ENCODE peak calls at places on chromosomes 12 and 14, in six cellular contexts. B is tibial nerve; Y is aorta; K is CD4-positive, CD25-positive, alpha-beta regulatory T cell; G is tibial artery; E is mammary epithelial cell. C is an unnamed sample.
A peak's percentile ranks its signal among the peaks of the same experiment; 100 is the strongest.

GRCh38 chr14:74964787-74965769 is 9.7 kb upstream of the PGF start:
- DNase-seq in B (no peak), Y (no peak), K (no peak), G (no peak), E (no peak), C (no peak)

GRCh38 chr12:50790081-50790480 is 26.2 kb downstream of the ATF1 start:
- DNase-seq in B (no peak), Y (no peak), K (no peak), G (no peak), E (no peak), C (no peak)

GRCh38 chr12:50057000-50057841 is at the start of gene ASIC1:
- DNase-seq in B (peak; percentile 42), Y (peak; percentile 90), K (peak; percentile 57), G (peak; percentile 78), E (peak; percentile 67), C (peak; percentile 79)

GRCh38 chr14:44880791-44881190 is 81.0 kb downstream of the KLHL28 start:
- DNase-seq in B (no peak), Y (no peak), K (no peak), G (no peak), E (no peak), C (no peak)

GRCh38 chr12:115577401-115577800 is 700.1 kb downstream of the MED13L start:
- DNase-seq in B (no peak), Y (no peak), K (no peak), G (no peak), E (no peak), C (no peak)

GRCh38 chr12:93387780-93388179 is 10.1 kb downstream of the NUDT4 start:
- DNase-seq in B (no peak), Y (no peak), K (no peak), G (no peak), E (peak; percentile 68), C (no peak)

GRCh38 chr14:30267141-30267540 is 291.8 kb upstream of the G2E3 start:
- DNase-seq in B (no peak), Y (no peak), K (no peak), G (no peak), E (peak; percentile 26), C (no peak)

GRCh38 chr14:42224053-42224888 is 617.6 kb downstream of the LRFN5 start:
- DNase-seq in B (peak; percentile 53), Y (no peak), K (no peak), G (no peak), E (peak; percentile 35), C (peak; percentile 42)

GRCh38 chr12:12736759-12737676 is 19.9 kb downstream of the CDKN1B start:
- DNase-seq in B (no peak), Y (no peak), K (peak; percentile 90), G (no peak), E (peak; percentile 27), C (no peak)

GRCh38 chr12:113573148-113573547 is 101.5 kb upstream of the LHX5 start:
- DNase-seq in B (no peak), Y (no peak), K (no peak), G (no peak), E (no peak), C (no peak)

GRCh38 chr14:41476526-41476925 is 130.2 kb upstream of the LRFN5 start:
- DNase-seq in B (no peak), Y (no peak), K (no peak), G (no peak), E (peak; percentile 58), C (no peak)

GRCh38 chr12:100718212-100718611 is 76.4 kb upstream of the ANO4 start:
- DNase-seq in B (no peak), Y (no peak), K (no peak), G (no peak), E (no peak), C (no peak)

DNA sequence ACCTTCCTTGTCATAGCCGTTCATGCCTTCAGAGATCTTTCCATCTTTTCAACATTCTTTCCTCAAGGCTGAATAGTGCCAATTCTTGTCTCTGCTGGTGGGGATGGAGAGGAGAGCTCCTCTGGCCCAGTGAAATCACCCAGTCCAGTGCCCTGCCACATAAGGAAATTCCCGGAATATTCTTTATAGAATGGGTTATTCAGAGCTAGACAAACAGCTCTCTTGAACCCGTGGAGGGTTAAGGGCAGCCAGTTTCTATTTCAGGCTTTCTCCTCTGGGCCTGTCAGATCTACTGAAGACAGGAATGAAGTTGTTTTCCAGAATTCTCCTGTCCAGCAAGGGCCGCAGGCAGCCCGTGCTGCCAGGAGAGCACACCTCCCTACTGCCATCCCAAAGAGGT is 8.1 kb upstream of the NRIP2 start:
- DNase-seq in B (no peak), Y (no peak), K (no peak), G (no peak), E (no peak), C (no peak)
- H3K27me3 ChIP-seq in B (no peaks in the 10 kb centered on the region), Y (no peaks in the 10 kb centered on the region), K (no peaks in the 10 kb centered on the region), G (no peaks in the 10 kb centered on the region), E (no peaks in the 10 kb centered on the region), C (no peaks in the 10 kb centered on the region)

GRCh38 chr14:57998731-57999130 is 132.8 kb upstream of the SLC35F4 start:
- DNase-seq in B (no peak), Y (no peak), K (no peak), G (no peak), E (no peak), C (no peak)

GRCh38 chr14:58002618-58003017 is 136.7 kb upstream of the SLC35F4 start:
- DNase-seq in B (no peak), Y (no peak), K (no peak), G (no peak), E (no peak), C (no peak)

DNA sequence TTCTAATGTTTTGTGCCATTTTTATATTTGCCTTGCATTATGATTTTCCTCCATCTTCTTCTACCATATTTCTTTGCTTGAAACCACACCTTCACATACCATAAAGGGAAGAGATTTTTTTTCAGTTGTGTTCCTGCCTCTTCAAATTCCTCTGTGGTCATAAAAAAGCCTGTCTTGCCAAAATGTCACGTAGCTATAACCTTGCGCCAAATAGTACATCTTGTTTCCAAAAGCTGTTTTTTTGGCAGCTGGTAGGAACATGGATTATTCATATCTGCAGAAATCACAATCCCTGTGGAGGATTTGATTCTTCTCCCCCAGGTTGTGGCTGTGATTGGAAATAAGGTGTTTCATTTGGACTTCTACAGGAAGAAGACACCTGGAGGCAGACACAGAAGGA is 133.6 kb upstream of the SLC35F4 start:
- DNase-seq in B (no peak), Y (no peak), K (no peak), G (no peak), E (no peak), C (no peak)
- H3K27me3 ChIP-seq in B (no peaks in the 10 kb centered on the region), Y (no peaks in the 10 kb centered on the region), K (no peaks in the 10 kb centered on the region), G (no peaks in the 10 kb centered on the region), E (no peaks in the 10 kb centered on the region), C (no peaks in the 10 kb centered on the region)

GRCh38 chr12:5808956-5809355 is 136.1 kb downstream of the ANO2 start:
- DNase-seq in B (no peak), Y (no peak), K (no peak), G (no peak), E (peak; percentile 13), C (no peak)

GRCh38 chr12:5809586-5809985 is 135.5 kb downstream of the ANO2 start:
- DNase-seq in B (no peak), Y (no peak), K (no peak), G (no peak), E (no peak), C (no peak)

GRCh38 chr12:5806376-5807089 is 138.5 kb downstream of the ANO2 start:
- DNase-seq in B (no peak), Y (no peak), K (no peak), G (no peak), E (no peak), C (no peak)

GRCh38 chr12:5807538-5808219 is 137.4 kb downstream of the ANO2 start:
- DNase-seq in B (no peak), Y (no peak), K (no peak), G (no peak), E (no peak), C (no peak)

GRCh38 chr12:5807090-5807414 is 138.0 kb downstream of the ANO2 start:
- DNase-seq in B (no peak), Y (no peak), K (no peak), G (no peak), E (peak; percentile 13), C (no peak)
- H3K27me3 ChIP-seq in B (no peaks in the 10 kb centered on the region), Y (no peaks in the 10 kb centered on the region), K (no peaks in the 10 kb centered on the region), G (peaks cover 33% of the 10 kb centered on the region), E (no peaks in the 10 kb centered on the region), C (no peaks in the 10 kb centered on the region)

DNA sequence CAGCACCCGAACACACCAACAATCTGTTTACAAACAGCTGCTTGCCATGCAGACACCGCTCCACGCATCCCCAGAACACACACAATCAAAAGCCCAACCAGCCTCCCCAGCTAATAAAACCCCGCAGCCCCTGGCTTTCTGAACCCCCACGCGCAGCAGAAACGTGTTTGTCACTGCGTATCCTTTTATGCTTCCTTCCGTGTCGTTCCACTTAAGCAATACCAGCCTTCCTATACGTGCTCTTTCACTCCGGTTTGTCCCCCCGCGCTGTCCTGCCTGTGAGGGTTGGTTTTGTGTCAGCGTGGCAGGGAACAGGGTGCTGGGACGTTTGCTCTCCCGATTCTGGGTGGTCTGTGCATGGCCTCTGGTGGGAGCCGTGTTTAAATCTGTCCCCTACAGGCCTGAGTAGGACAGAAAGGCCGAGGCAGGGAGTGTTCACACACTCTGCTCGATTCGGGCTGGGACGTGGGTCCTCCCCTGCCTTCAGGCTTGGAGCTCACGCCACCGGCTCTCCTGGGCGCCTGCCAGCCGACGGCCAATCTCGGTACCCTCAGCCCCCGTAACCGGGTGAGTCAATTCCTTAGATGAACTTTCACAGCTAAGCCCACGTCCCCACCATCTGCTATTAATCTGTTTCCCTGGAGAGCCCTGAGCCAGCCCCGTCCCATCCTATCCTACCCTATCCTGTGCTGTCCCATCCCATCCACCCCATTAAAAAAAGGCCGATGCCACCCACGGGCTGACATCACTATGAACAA is 60.0 kb downstream of the NOC4L start:
- DNase-seq in B (no peak), Y (no peak), K (no peak), G (no peak), E (no peak), C (no peak)
- H3K27me3 ChIP-seq in B (no peaks in the 10 kb centered on the region), Y (no peaks in the 10 kb centered on the region), K (no peaks in the 10 kb centered on the region), G (peaks cover 95% of the 10 kb centered on the region), E (peaks cover 18% of the 10 kb centered on the region), C (peaks cover 17% of the 10 kb centered on the region)

DNA sequence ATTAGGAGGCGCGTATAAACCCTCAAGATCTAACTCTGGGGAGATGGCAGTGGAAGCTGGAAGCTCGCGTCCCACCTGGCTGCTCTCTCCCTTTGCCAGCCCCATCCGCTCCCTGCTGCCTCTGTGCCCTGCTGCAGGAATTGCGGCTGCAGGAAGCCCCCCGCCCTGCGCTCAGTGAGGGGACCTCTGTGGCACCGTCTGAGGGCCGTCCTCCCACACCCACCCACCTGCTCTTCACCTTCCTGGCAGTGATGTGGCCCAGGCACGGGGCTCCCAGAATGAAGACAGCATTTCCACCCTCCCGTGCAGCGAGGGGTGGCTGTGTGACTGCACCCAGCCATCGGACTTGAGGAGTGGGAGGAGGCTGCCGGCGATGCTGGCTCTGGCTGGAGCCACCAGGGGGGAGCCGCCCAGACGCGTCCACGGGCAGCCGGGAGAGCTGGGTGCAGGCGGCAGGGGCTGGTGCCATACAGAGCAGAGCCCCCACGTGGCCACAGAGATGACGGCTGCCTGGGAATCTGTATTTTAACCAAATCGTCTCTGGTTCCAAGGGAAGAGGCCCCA is 28.3 kb upstream of the GALNT9 start:
- DNase-seq in B (no peak), Y (peak; percentile 63), K (no peak), G (no peak), E (no peak), C (no peak)
- H3K27me3 ChIP-seq in B (no peaks in the 10 kb centered on the region), Y (no peaks in the 10 kb centered on the region), K (no peaks in the 10 kb centered on the region), G (peaks cover 47% of the 10 kb centered on the region), E (no peaks in the 10 kb centered on the region), C (no peaks in the 10 kb centered on the region)

GRCh38 chr14:56708704-56709103 is 101.6 kb downstream of the OTX2 start:
- DNase-seq in B (no peak), Y (no peak), K (no peak), G (no peak), E (no peak), C (no peak)
- H3K27me3 ChIP-seq in B (no peaks in the 10 kb centered on the region), Y (no peaks in the 10 kb centered on the region), K (no peaks in the 10 kb centered on the region), G (peaks cover 2% of the 10 kb centered on the region), E (no peaks in the 10 kb centered on the region), C (no peaks in the 10 kb centered on the region)

C was measured in uterus.